ENCODE peak calls at places on chromosome 9, in eight cellular contexts. One of them, this sample, is unnamed. For H3K4me1, the result is how much of the 10 kb centered on the place peaks cover.

GRCh38 chr9:93959739-93960154 is 4.6 kb upstream of the BARX1 start:
- DNase-seq in fibroblast of lung: peak
- DNase-seq in left lung: no peak
- DNase-seq in vagina: no peak
- DNase-seq in adrenal gland: no peak
- DNase-seq in mammary epithelial cell: no peak
- DNase-seq in keratinocyte: no peak
- DNase-seq in uterus: no peak
- DNase-seq in this sample: no peak

GRCh38 chr9:22165144-22165543 is 156.0 kb upstream of the CDKN2B start:
- DNase-seq in fibroblast of lung: no peak
- DNase-seq in vagina: no peak
- DNase-seq in adrenal gland: no peak
- DNase-seq in keratinocyte: no peak
- DNase-seq in mammary epithelial cell: no peak
- DNase-seq in uterus: no peak
- DNase-seq in left lung: no peak
- DNase-seq in this sample: no peak

GRCh38 chr9:75892168-75892901 is 1.9 kb downstream of the PCSK5 start:
- DNase-seq in left lung: peak
- DNase-seq in adrenal gland: peak
- DNase-seq in fibroblast of lung: peak
- DNase-seq in uterus: peak
- DNase-seq in vagina: no peak
- DNase-seq in keratinocyte: no peak
- DNase-seq in mammary epithelial cell: peak
- DNase-seq in this sample: no peak

GRCh38 chr9:133642708-133643361 is 6.7 kb downstream of the DBH start:
- DNase-seq in vagina: no peak
- DNase-seq in mammary epithelial cell: no peak
- DNase-seq in adrenal gland: no peak
- DNase-seq in fibroblast of lung: no peak
- DNase-seq in uterus: no peak
- DNase-seq in keratinocyte: no peak
- DNase-seq in left lung: peak
- DNase-seq in this sample: no peak

GRCh38 chr9:32502459-32502858 is 23.5 kb downstream of the RIGI start:
- DNase-seq in left lung: no peak
- DNase-seq in fibroblast of lung: peak
- DNase-seq in uterus: no peak
- DNase-seq in vagina: no peak
- DNase-seq in keratinocyte: peak
- DNase-seq in mammary epithelial cell: peak
- DNase-seq in adrenal gland: no peak
- DNase-seq in this sample: no peak

GRCh38 chr9:304519-305185 is 90.0 kb downstream of the DOCK8 start:
- DNase-seq in mammary epithelial cell: peak
- DNase-seq in keratinocyte: no peak
- DNase-seq in uterus: no peak
- DNase-seq in fibroblast of lung: no peak
- DNase-seq in adrenal gland: no peak
- DNase-seq in vagina: no peak
- DNase-seq in left lung: no peak
- DNase-seq in this sample: no peak

GRCh38 chr9:72203205-72203803 is 54.1 kb downstream of the GDA start:
- DNase-seq in mammary epithelial cell: peak
- DNase-seq in keratinocyte: no peak
- DNase-seq in uterus: no peak
- DNase-seq in vagina: no peak
- DNase-seq in fibroblast of lung: peak
- DNase-seq in adrenal gland: peak
- DNase-seq in left lung: no peak
- DNase-seq in this sample: no peak

GRCh38 chr9:6942406-6942805 is 184.6 kb downstream of the KDM4C start:
- DNase-seq in keratinocyte: no peak
- DNase-seq in mammary epithelial cell: no peak
- DNase-seq in uterus: no peak
- DNase-seq in fibroblast of lung: no peak
- DNase-seq in left lung: no peak
- DNase-seq in vagina: no peak
- DNase-seq in adrenal gland: no peak
- DNase-seq in this sample: no peak

GRCh38 chr9:77843088-77843985 is 188.3 kb downstream of the GNAQ start:
- DNase-seq in mammary epithelial cell: no peak
- DNase-seq in vagina: no peak
- DNase-seq in uterus: no peak
- DNase-seq in keratinocyte: no peak
- DNase-seq in left lung: no peak
- DNase-seq in fibroblast of lung: no peak
- DNase-seq in adrenal gland: no peak
- DNase-seq in this sample: no peak

GRCh38 chr9:95023217-95024003 is 294.1 kb downstream of the FANCC start:
- DNase-seq in fibroblast of lung: peak
- DNase-seq in keratinocyte: no peak
- DNase-seq in adrenal gland: peak
- DNase-seq in vagina: no peak
- DNase-seq in mammary epithelial cell: peak
- DNase-seq in left lung: no peak
- DNase-seq in uterus: no peak
- DNase-seq in this sample: no peak

GRCh38 chr9:78303377-78304062 is 6.6 kb downstream of the PSAT1 start:
- DNase-seq in left lung: no peak
- DNase-seq in fibroblast of lung: no peak
- DNase-seq in mammary epithelial cell: no peak
- DNase-seq in adrenal gland: peak
- DNase-seq in vagina: no peak
- DNase-seq in uterus: no peak
- DNase-seq in keratinocyte: no peak
- DNase-seq in this sample: peak

GRCh38 chr9:121945849-121946248 is 147.3 kb downstream of the TTLL11 start:
- DNase-seq in uterus: no peak
- DNase-seq in left lung: no peak
- DNase-seq in mammary epithelial cell: peak
- DNase-seq in adrenal gland: no peak
- DNase-seq in fibroblast of lung: peak
- DNase-seq in vagina: no peak
- DNase-seq in keratinocyte: no peak
- DNase-seq in this sample: no peak

GRCh38 chr9:104991144-104991953 is 63.4 kb upstream of the ABCA1 start:
- DNase-seq in vagina: peak
- DNase-seq in keratinocyte: peak
- DNase-seq in fibroblast of lung: peak
- DNase-seq in mammary epithelial cell: peak
- DNase-seq in adrenal gland: peak
- DNase-seq in uterus: peak
- DNase-seq in left lung: peak
- DNase-seq in this sample: peak

GRCh38 chr9:125393426-125393825 is 131.8 kb downstream of the GAPVD1 start:
- DNase-seq in keratinocyte: peak
- DNase-seq in adrenal gland: no peak
- DNase-seq in uterus: no peak
- DNase-seq in vagina: no peak
- DNase-seq in mammary epithelial cell: peak
- DNase-seq in left lung: no peak
- DNase-seq in fibroblast of lung: peak
- DNase-seq in this sample: no peak

GRCh38 chr9:100679834-100680233 is 102.0 kb downstream of the CAVIN4 start:
- DNase-seq in left lung: no peak
- DNase-seq in mammary epithelial cell: no peak
- DNase-seq in fibroblast of lung: no peak
- DNase-seq in adrenal gland: no peak
- DNase-seq in vagina: no peak
- DNase-seq in keratinocyte: no peak
- DNase-seq in uterus: no peak
- DNase-seq in this sample: no peak
- H3K4me1 ChIP-seq in left lung: under half
- H3K4me1 ChIP-seq in mammary epithelial cell: under half
- H3K4me1 ChIP-seq in fibroblast of lung: under half
- H3K4me1 ChIP-seq in adrenal gland: under half
- H3K4me1 ChIP-seq in vagina: under half
- H3K4me1 ChIP-seq in keratinocyte: under half
- H3K4me1 ChIP-seq in uterus: under half
- H3K4me1 ChIP-seq in this sample: under half

DNA sequence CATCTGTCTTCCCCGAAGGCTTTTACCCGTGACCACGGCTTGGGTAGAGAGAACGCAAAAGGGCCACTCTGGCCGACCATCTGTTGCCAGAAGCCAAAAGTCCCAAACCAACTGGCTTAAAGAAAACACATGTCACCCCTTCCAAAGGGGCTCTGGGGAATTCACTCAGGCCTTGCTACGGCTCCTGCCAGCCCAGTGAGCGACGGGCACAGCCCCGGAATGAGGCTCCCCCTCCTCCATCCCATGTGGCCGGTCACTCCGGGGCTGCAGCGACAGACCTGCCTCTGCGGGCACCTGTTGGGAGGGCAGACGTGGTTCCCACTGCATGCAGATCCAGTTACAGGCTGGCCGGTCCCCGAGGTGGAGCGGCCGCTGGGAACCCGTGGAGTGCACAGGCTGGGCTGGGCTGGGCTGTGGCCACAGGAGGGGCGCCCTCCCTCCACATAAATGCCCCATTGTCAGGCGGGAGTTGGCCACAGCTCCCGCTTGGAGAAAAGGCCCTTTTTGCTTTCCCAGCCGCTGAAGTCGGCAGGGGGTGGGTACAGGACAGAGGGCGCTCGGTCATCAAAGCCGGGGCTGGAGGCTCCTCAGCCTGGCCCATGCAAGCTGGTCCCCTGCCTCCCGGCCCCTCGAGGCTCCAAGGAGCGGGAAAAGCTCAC is 19.9 kb downstream of the NOTCH1 start:
- DNase-seq in mammary epithelial cell: no peak
- DNase-seq in keratinocyte: no peak
- DNase-seq in adrenal gland: no peak
- DNase-seq in uterus: no peak
- DNase-seq in fibroblast of lung: no peak
- DNase-seq in vagina: no peak
- DNase-seq in left lung: no peak
- DNase-seq in this sample: no peak
- TF ChIP-seq CTCF in mammary epithelial cell: no peak
- TF ChIP-seq CTCF in keratinocyte: no peak
- TF ChIP-seq CTCF in adrenal gland: no peak
- TF ChIP-seq CTCF in uterus: no peak
- TF ChIP-seq CTCF in fibroblast of lung: no peak
- TF ChIP-seq CTCF in vagina: no peak
- TF ChIP-seq CTCF in left lung: no peak
- TF ChIP-seq CTCF in this sample: no peak

GRCh38 chr9:124220551-124221451 is 36.9 kb upstream of the NEK6 start:
- DNase-seq in uterus: no peak
- DNase-seq in fibroblast of lung: peak
- DNase-seq in vagina: no peak
- DNase-seq in mammary epithelial cell: peak
- DNase-seq in keratinocyte: no peak
- DNase-seq in adrenal gland: no peak
- DNase-seq in left lung: no peak
- DNase-seq in this sample: peak

GRCh38 chr9:124221685-124222084 is 36.1 kb upstream of the NEK6 start:
- DNase-seq in mammary epithelial cell: no peak
- DNase-seq in left lung: no peak
- DNase-seq in fibroblast of lung: no peak
- DNase-seq in adrenal gland: no peak
- DNase-seq in keratinocyte: no peak
- DNase-seq in uterus: no peak
- DNase-seq in vagina: no peak
- DNase-seq in this sample: peak

GRCh38 chr9:124222918-124223720 is 34.6 kb upstream of the NEK6 start:
- DNase-seq in left lung: peak
- DNase-seq in keratinocyte: no peak
- DNase-seq in mammary epithelial cell: no peak
- DNase-seq in vagina: no peak
- DNase-seq in fibroblast of lung: peak
- DNase-seq in uterus: peak
- DNase-seq in adrenal gland: peak
- DNase-seq in this sample: peak

GRCh38 chr9:124219290-124219605 is 38.5 kb upstream of the NEK6 start:
- DNase-seq in left lung: no peak
- DNase-seq in mammary epithelial cell: no peak
- DNase-seq in uterus: no peak
- DNase-seq in vagina: no peak
- DNase-seq in adrenal gland: no peak
- DNase-seq in fibroblast of lung: no peak
- DNase-seq in keratinocyte: no peak
- DNase-seq in this sample: no peak

DNA sequence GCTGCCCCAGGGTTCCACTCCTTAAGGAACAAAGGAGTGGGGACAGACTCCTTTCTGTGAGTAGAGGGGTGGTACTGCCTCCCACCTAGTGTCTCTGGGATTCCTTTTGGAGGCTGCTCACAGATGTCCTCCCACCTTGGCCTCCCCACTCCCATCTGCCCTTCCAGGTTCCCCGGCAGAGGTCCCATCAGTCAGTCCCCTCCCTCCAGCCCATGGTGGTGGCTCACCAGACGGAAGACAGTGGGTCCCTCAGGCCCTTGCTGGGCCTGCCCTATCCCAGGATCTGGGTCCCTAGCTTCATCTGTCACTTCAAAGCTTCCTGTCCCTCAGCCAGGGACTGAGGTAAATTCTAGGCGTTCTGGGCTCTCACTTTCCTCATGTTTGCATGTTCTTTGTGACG is 35.6 kb upstream of the NEK6 start:
- DNase-seq in vagina: no peak
- DNase-seq in adrenal gland: no peak
- DNase-seq in left lung: no peak
- DNase-seq in uterus: no peak
- DNase-seq in fibroblast of lung: no peak
- DNase-seq in mammary epithelial cell: no peak
- DNase-seq in keratinocyte: no peak
- DNase-seq in this sample: peak
- H3K4me1 ChIP-seq in vagina: under half
- H3K4me1 ChIP-seq in adrenal gland: under half
- H3K4me1 ChIP-seq in left lung: under half
- H3K4me1 ChIP-seq in uterus: under half
- H3K4me1 ChIP-seq in fibroblast of lung: under half
- H3K4me1 ChIP-seq in mammary epithelial cell: under half
- H3K4me1 ChIP-seq in keratinocyte: under half
- H3K4me1 ChIP-seq in this sample: half or more

GRCh38 chr9:97804059-97804365 is 49.0 kb upstream of the FOXE1 start:
- DNase-seq in uterus: no peak
- DNase-seq in vagina: no peak
- DNase-seq in adrenal gland: no peak
- DNase-seq in keratinocyte: no peak
- DNase-seq in mammary epithelial cell: no peak
- DNase-seq in left lung: no peak
- DNase-seq in fibroblast of lung: no peak
- DNase-seq in this sample: no peak

GRCh38 chr9:97802276-97802675 is 50.8 kb upstream of the FOXE1 start:
- DNase-seq in keratinocyte: peak
- DNase-seq in fibroblast of lung: no peak
- DNase-seq in uterus: no peak
- DNase-seq in adrenal gland: no peak
- DNase-seq in left lung: no peak
- DNase-seq in vagina: no peak
- DNase-seq in mammary epithelial cell: peak
- DNase-seq in this sample: no peak

GRCh38 chr9:97806721-97807120 is 46.3 kb upstream of the FOXE1 start:
- DNase-seq in vagina: no peak
- DNase-seq in keratinocyte: no peak
- DNase-seq in mammary epithelial cell: no peak
- DNase-seq in left lung: no peak
- DNase-seq in uterus: no peak
- DNase-seq in adrenal gland: no peak
- DNase-seq in fibroblast of lung: no peak
- DNase-seq in this sample: no peak

GRCh38 chr9:97801180-97801579 is 51.8 kb upstream of the FOXE1 start:
- DNase-seq in left lung: no peak
- DNase-seq in adrenal gland: no peak
- DNase-seq in uterus: no peak
- DNase-seq in mammary epithelial cell: no peak
- DNase-seq in vagina: no peak
- DNase-seq in keratinocyte: no peak
- DNase-seq in fibroblast of lung: no peak
- DNase-seq in this sample: no peak

GRCh38 chr9:97803167-97804058 is 49.6 kb upstream of the FOXE1 start:
- DNase-seq in fibroblast of lung: peak
- DNase-seq in mammary epithelial cell: peak
- DNase-seq in vagina: no peak
- DNase-seq in uterus: peak
- DNase-seq in left lung: peak
- DNase-seq in adrenal gland: peak
- DNase-seq in keratinocyte: no peak
- DNase-seq in this sample: peak
- TF ChIP-seq CTCF in fibroblast of lung: no peak
- TF ChIP-seq CTCF in mammary epithelial cell: no peak
- TF ChIP-seq CTCF in vagina: no peak
- TF ChIP-seq CTCF in uterus: no peak
- TF ChIP-seq CTCF in left lung: no peak
- TF ChIP-seq CTCF in adrenal gland: no peak
- TF ChIP-seq CTCF in keratinocyte: peak
- TF ChIP-seq CTCF in this sample: no peak

This sample was measured in right lobe of liver.